ENCODE peak calls at places on chromosome 7, in five cellular contexts. K is HT-29, B is left ventricle myocardium inferior, V is NCI-H1092, Q is tibial artery. C is an unnamed sample.

GRCh38 chr7:155682484-155682883 is 38.0 kb downstream of the RBM33 start:
- DNase-seq in K (no peak), B (no peak), V (no peak), Q (no peak), C (no peak)

GRCh38 chr7:51261117-51261835 is 55.3 kb downstream of the COBL start:
- DNase-seq in V (no peak), B (no peak), K (no peak), Q (no peak), C (no peak)

GRCh38 chr7:78195281-78195680 is 396.7 kb downstream of the PHTF2 start:
- DNase-seq in Q (no peak), K (no peak), V (no peak), B (no peak), C (no peak)

GRCh38 chr7:129468087-129468486 is 33.9 kb downstream of the STRIP2 start:
- DNase-seq in Q (no peak), K (no peak), V (no peak), B (no peak), C (no peak)

GRCh38 chr7:149494738-149495368 is 2.8 kb downstream of the ZNF746 start:
- DNase-seq in Q (no peak), V (no peak), K (no peak), B (no peak), C (no peak)

GRCh38 chr7:17498230-17498629 is 199.8 kb downstream of the AHR start:
- DNase-seq in Q (no peak), K (no peak), V (no peak), B (no peak), C (no peak)

GRCh38 chr7:96991850-96992623 is 13.3 kb upstream of the DLX6 start:
- DNase-seq in Q (no peak), V (no peak), B (no peak), K (no peak), C (no peak)

GRCh38 chr7:24381919-24382505 is 98.0 kb downstream of the NPY start:
- DNase-seq in K (peak), B (no peak), Q (no peak), V (no peak), C (no peak)

GRCh38 chr7:142796501-142797341 is 26.0 kb downstream of the PRSS2 start:
- DNase-seq in K (no peak), Q (no peak), V (no peak), B (no peak), C (no peak)